ENCODE peak calls at places on chromosomes 4 and X, in eight cellular contexts. One of them, this sample, is unnamed.

GRCh38 chr4:184815046-184815877 is 10.5 kb downstream of the ACSL1 start:
- DNase-seq in HL-60: peak
- DNase-seq in breast epithelium: peak
- DNase-seq in GM12892: peak
- DNase-seq in GM23338: no peak
- DNase-seq in HepG2: peak
- DNase-seq in SK-N-MC: no peak
- DNase-seq in suprapubic skin: peak
- DNase-seq in this sample: peak

GRCh38 chrX:18884916-18885315 is 99.0 kb downstream of the PHKA2 start:
- DNase-seq in HL-60: no peak
- DNase-seq in breast epithelium: no peak
- DNase-seq in GM12892: no peak
- DNase-seq in GM23338: no peak
- DNase-seq in HepG2: no peak
- DNase-seq in SK-N-MC: no peak
- DNase-seq in suprapubic skin: no peak
- DNase-seq in this sample: no peak

GRCh38 chrX:151970661-151971060 is 3.8 kb downstream of the GABRE start:
- DNase-seq in HL-60: no peak
- DNase-seq in breast epithelium: peak
- DNase-seq in GM12892: no peak
- DNase-seq in GM23338: no peak
- DNase-seq in HepG2: peak
- DNase-seq in SK-N-MC: no peak
- DNase-seq in suprapubic skin: peak
- DNase-seq in this sample: peak

GRCh38 chr4:128979934-128980333 is 113.4 kb downstream of the SCLT1 start:
- DNase-seq in HL-60: no peak
- DNase-seq in breast epithelium: no peak
- DNase-seq in GM12892: no peak
- DNase-seq in GM23338: no peak
- DNase-seq in HepG2: no peak
- DNase-seq in SK-N-MC: no peak
- DNase-seq in suprapubic skin: no peak
- DNase-seq in this sample: no peak

GRCh38 chrX:1465261-1466231 is 12.8 kb upstream of the ASMTL start:
- DNase-seq in HL-60: no peak
- DNase-seq in breast epithelium: peak
- DNase-seq in GM12892: no peak
- DNase-seq in GM23338: no peak
- DNase-seq in HepG2: no peak
- DNase-seq in SK-N-MC: no peak
- DNase-seq in suprapubic skin: no peak
- DNase-seq in this sample: no peak

GRCh38 chr4:87114245-87115062 is 106.0 kb downstream of the KLHL8 start:
- DNase-seq in HL-60: no peak
- DNase-seq in breast epithelium: no peak
- DNase-seq in GM12892: no peak
- DNase-seq in GM23338: peak
- DNase-seq in HepG2: no peak
- DNase-seq in SK-N-MC: no peak
- DNase-seq in suprapubic skin: no peak
- DNase-seq in this sample: no peak

GRCh38 chrX:119655125-119655524 is 37.8 kb downstream of the SEPTIN6 start:
- DNase-seq in HL-60: no peak
- DNase-seq in breast epithelium: no peak
- DNase-seq in GM12892: no peak
- DNase-seq in GM23338: no peak
- DNase-seq in HepG2: no peak
- DNase-seq in SK-N-MC: no peak
- DNase-seq in suprapubic skin: no peak
- DNase-seq in this sample: no peak

GRCh38 chr4:121656269-121656641 is 40.5 kb downstream of the ANXA5 start:
- DNase-seq in HL-60: peak
- DNase-seq in breast epithelium: peak
- DNase-seq in GM12892: no peak
- DNase-seq in GM23338: peak
- DNase-seq in HepG2: peak
- DNase-seq in SK-N-MC: peak
- DNase-seq in suprapubic skin: no peak
- DNase-seq in this sample: peak

GRCh38 chr4:1297456-1298325 is 8.0 kb downstream of the MAEA start:
- DNase-seq in HL-60: no peak
- DNase-seq in breast epithelium: no peak
- DNase-seq in GM12892: no peak
- DNase-seq in GM23338: peak
- DNase-seq in HepG2: no peak
- DNase-seq in SK-N-MC: no peak
- DNase-seq in suprapubic skin: no peak
- DNase-seq in this sample: no peak

GRCh38 chr4:107734120-107734519 is 14.1 kb upstream of the PAPSS1 start:
- DNase-seq in HL-60: peak
- DNase-seq in breast epithelium: no peak
- DNase-seq in GM12892: no peak
- DNase-seq in GM23338: peak
- DNase-seq in HepG2: no peak
- DNase-seq in SK-N-MC: no peak
- DNase-seq in suprapubic skin: no peak
- DNase-seq in this sample: no peak

GRCh38 chr4:85102606-85103005 is 136.1 kb upstream of the WDFY3 start:
- DNase-seq in HL-60: no peak
- DNase-seq in breast epithelium: no peak
- DNase-seq in GM12892: no peak
- DNase-seq in GM23338: no peak
- DNase-seq in HepG2: no peak
- DNase-seq in SK-N-MC: no peak
- DNase-seq in suprapubic skin: no peak
- DNase-seq in this sample: no peak

GRCh38 chr4:112343330-112343729 is 46.2 kb downstream of the ALPK1 start:
- DNase-seq in HL-60: no peak
- DNase-seq in breast epithelium: no peak
- DNase-seq in GM12892: no peak
- DNase-seq in GM23338: peak
- DNase-seq in HepG2: no peak
- DNase-seq in SK-N-MC: no peak
- DNase-seq in suprapubic skin: no peak
- DNase-seq in this sample: no peak

GRCh38 chr4:57100979-57101629 is 9.1 kb downstream of the IGFBP7 start:
- DNase-seq in HL-60: no peak
- DNase-seq in breast epithelium: no peak
- DNase-seq in GM12892: no peak
- DNase-seq in GM23338: no peak
- DNase-seq in HepG2: peak
- DNase-seq in SK-N-MC: no peak
- DNase-seq in suprapubic skin: no peak
- DNase-seq in this sample: no peak

GRCh38 chr4:57103051-57103450 is 7.1 kb downstream of the IGFBP7 start:
- DNase-seq in HL-60: no peak
- DNase-seq in breast epithelium: no peak
- DNase-seq in GM12892: no peak
- DNase-seq in GM23338: peak
- DNase-seq in HepG2: no peak
- DNase-seq in SK-N-MC: no peak
- DNase-seq in suprapubic skin: no peak
- DNase-seq in this sample: no peak

GRCh38 chr4:57099363-57099762 is 10.8 kb downstream of the IGFBP7 start:
- DNase-seq in HL-60: no peak
- DNase-seq in breast epithelium: no peak
- DNase-seq in GM12892: no peak
- DNase-seq in GM23338: no peak
- DNase-seq in HepG2: peak
- DNase-seq in SK-N-MC: no peak
- DNase-seq in suprapubic skin: no peak
- DNase-seq in this sample: no peak

GRCh38 chr4:57104706-57105560 is 5.3 kb downstream of the IGFBP7 start:
- DNase-seq in HL-60: no peak
- DNase-seq in breast epithelium: no peak
- DNase-seq in GM12892: no peak
- DNase-seq in GM23338: no peak
- DNase-seq in HepG2: no peak
- DNase-seq in SK-N-MC: no peak
- DNase-seq in suprapubic skin: no peak
- DNase-seq in this sample: no peak

GRCh38 chr4:57102050-57102564 is 8.1 kb downstream of the IGFBP7 start:
- DNase-seq in HL-60: no peak
- DNase-seq in breast epithelium: peak
- DNase-seq in GM12892: no peak
- DNase-seq in GM23338: no peak
- DNase-seq in HepG2: peak
- DNase-seq in SK-N-MC: no peak
- DNase-seq in suprapubic skin: no peak
- DNase-seq in this sample: peak
- TF ChIP-seq POLR2AphosphoS5 in HL-60: no peak
- TF ChIP-seq POLR2AphosphoS5 in breast epithelium: peak
- TF ChIP-seq POLR2AphosphoS5 in GM12892: no peak
- TF ChIP-seq POLR2AphosphoS5 in GM23338: no peak
- TF ChIP-seq POLR2AphosphoS5 in HepG2: no peak
- TF ChIP-seq POLR2AphosphoS5 in SK-N-MC: no peak
- TF ChIP-seq POLR2AphosphoS5 in suprapubic skin: no peak
- TF ChIP-seq POLR2AphosphoS5 in this sample: no peak

GRCh38 chrX:40065291-40066046 is 32.3 kb downstream of the BCOR start:
- DNase-seq in HL-60: no peak
- DNase-seq in breast epithelium: no peak
- DNase-seq in GM12892: no peak
- DNase-seq in GM23338: no peak
- DNase-seq in HepG2: no peak
- DNase-seq in SK-N-MC: no peak
- DNase-seq in suprapubic skin: peak
- DNase-seq in this sample: no peak
- TF ChIP-seq POLR2AphosphoS5 in HL-60: no peak
- TF ChIP-seq POLR2AphosphoS5 in breast epithelium: no peak
- TF ChIP-seq POLR2AphosphoS5 in GM12892: no peak
- TF ChIP-seq POLR2AphosphoS5 in GM23338: no peak
- TF ChIP-seq POLR2AphosphoS5 in HepG2: no peak
- TF ChIP-seq POLR2AphosphoS5 in SK-N-MC: no peak
- TF ChIP-seq POLR2AphosphoS5 in suprapubic skin: no peak
- TF ChIP-seq POLR2AphosphoS5 in this sample: no peak

DNA sequence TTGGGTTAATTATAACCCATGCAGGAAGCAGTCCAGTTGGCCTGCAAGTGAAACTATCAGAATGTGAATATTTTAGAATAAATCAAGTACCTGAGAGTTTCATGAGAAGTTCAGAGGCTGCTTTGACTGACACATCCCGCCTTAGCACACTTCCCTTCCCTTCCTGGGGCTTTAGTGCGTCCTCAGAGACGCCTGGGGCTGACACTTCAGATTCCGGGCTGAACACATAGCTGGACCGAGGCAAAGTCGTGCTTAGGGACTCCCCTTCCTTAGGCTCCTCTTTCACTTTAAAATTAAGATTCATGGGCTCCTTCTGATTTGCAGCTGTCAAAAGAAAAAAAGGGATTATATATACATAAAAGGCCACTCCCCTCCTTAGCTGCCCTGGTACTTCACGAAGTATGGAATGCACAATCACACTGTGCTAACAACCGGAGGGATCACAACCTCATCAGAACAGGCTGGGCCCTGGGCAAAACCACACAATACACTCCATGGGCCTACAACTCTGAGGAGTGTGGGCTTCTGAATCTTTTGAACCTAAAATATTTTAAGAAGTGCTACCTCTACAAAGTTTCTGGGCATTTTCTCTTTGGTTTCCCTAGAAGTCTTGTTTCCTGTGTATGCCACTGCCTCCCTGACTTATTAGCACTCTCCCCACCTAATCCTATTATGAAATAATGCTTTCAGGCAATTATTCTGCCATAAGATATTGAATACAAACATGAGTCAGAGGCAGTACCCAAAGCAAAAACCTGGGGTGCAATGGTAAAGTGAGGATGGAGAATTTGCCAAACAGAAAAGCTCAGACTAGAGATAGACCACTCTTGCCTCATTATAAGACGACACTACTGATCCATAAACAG is 68.2 kb downstream of the ZNF827 start:
- DNase-seq in HL-60: no peak
- DNase-seq in breast epithelium: no peak
- DNase-seq in GM12892: no peak
- DNase-seq in GM23338: no peak
- DNase-seq in HepG2: no peak
- DNase-seq in SK-N-MC: no peak
- DNase-seq in suprapubic skin: no peak
- DNase-seq in this sample: no peak
- TF ChIP-seq POLR2AphosphoS5 in HL-60: no peak
- TF ChIP-seq POLR2AphosphoS5 in breast epithelium: no peak
- TF ChIP-seq POLR2AphosphoS5 in GM12892: no peak
- TF ChIP-seq POLR2AphosphoS5 in GM23338: no peak
- TF ChIP-seq POLR2AphosphoS5 in HepG2: no peak
- TF ChIP-seq POLR2AphosphoS5 in SK-N-MC: no peak
- TF ChIP-seq POLR2AphosphoS5 in suprapubic skin: no peak
- TF ChIP-seq POLR2AphosphoS5 in this sample: no peak

GRCh38 chr4:142844782-142845181 is 1.3 kb downstream of the INPP4B start:
- DNase-seq in HL-60: no peak
- DNase-seq in breast epithelium: no peak
- DNase-seq in GM12892: no peak
- DNase-seq in GM23338: no peak
- DNase-seq in HepG2: no peak
- DNase-seq in SK-N-MC: no peak
- DNase-seq in suprapubic skin: no peak
- DNase-seq in this sample: no peak

GRCh38 chr4:142846729-142847606 is 867 bp upstream of the INPP4B start:
- DNase-seq in HL-60: no peak
- DNase-seq in breast epithelium: peak
- DNase-seq in GM12892: no peak
- DNase-seq in GM23338: peak
- DNase-seq in HepG2: peak
- DNase-seq in SK-N-MC: no peak
- DNase-seq in suprapubic skin: no peak
- DNase-seq in this sample: peak

GRCh38 chr4:142850478-142850877 is 4.4 kb upstream of the INPP4B start:
- DNase-seq in HL-60: no peak
- DNase-seq in breast epithelium: no peak
- DNase-seq in GM12892: no peak
- DNase-seq in GM23338: peak
- DNase-seq in HepG2: no peak
- DNase-seq in SK-N-MC: no peak
- DNase-seq in suprapubic skin: no peak
- DNase-seq in this sample: no peak

GRCh38 chr4:142845293-142846070 is 619 bp downstream of the INPP4B start:
- DNase-seq in HL-60: no peak
- DNase-seq in breast epithelium: no peak
- DNase-seq in GM12892: no peak
- DNase-seq in GM23338: peak
- DNase-seq in HepG2: no peak
- DNase-seq in SK-N-MC: no peak
- DNase-seq in suprapubic skin: no peak
- DNase-seq in this sample: peak

DNA sequence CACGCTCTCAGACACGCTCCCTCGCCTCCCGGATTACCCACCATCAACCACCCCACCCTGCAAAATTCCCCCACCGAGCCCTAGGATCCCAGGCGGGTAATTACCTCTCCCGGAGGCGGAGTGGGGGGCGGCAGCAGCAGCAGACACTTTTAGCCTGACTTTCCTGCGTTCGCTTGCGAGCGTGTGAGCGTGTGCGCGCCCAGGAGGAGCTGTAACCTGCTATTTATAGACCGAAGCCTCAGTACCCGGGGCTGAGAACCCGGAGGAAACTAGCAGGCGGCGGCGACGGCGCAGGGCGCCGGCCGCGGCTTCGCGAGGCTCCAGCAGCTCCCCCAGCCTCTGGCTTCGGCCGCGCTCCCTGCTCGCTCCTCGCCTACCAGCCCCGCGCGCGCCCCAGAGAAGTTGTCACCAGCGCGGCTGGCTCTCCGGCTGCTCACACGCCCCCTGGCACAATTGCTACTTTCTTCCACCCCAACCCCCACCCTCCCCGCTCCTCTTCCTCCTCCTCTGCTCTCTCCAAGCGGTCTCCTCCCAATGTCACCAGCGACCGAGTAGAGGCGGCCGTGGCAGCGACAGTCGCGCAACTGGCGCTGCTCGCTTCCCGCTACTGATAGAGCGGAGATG is at the start of gene INPP4B:
- DNase-seq in HL-60: peak
- DNase-seq in breast epithelium: no peak
- DNase-seq in GM12892: no peak
- DNase-seq in GM23338: peak
- DNase-seq in HepG2: no peak
- DNase-seq in SK-N-MC: no peak
- DNase-seq in suprapubic skin: no peak
- DNase-seq in this sample: peak
- TF ChIP-seq POLR2AphosphoS5 in HL-60: no peak
- TF ChIP-seq POLR2AphosphoS5 in breast epithelium: no peak
- TF ChIP-seq POLR2AphosphoS5 in GM12892: no peak
- TF ChIP-seq POLR2AphosphoS5 in GM23338: no peak
- TF ChIP-seq POLR2AphosphoS5 in HepG2: no peak
- TF ChIP-seq POLR2AphosphoS5 in SK-N-MC: no peak
- TF ChIP-seq POLR2AphosphoS5 in suprapubic skin: no peak
- TF ChIP-seq POLR2AphosphoS5 in this sample: no peak